ENCODE peak calls at places on chromosomes 2 and 18, in seven cellular contexts. M, Y, E, I, L, K and J are unnamed samples.

GRCh38 chr2:227821043-227821942 is 7.7 kb downstream of the CCL20 start:
- DNase-seq in K (no peak), M (no peak), L (no peak), Y (peak), I (no peak), E (no peak), J (no peak)

GRCh38 chr2:105409717-105410116 is 10.9 kb upstream of the FHL2 start:
- DNase-seq in M (peak), K (peak), I (peak), E (peak), Y (no peak), L (peak), J (peak)

GRCh38 chr2:8513601-8514273 is 168.1 kb upstream of the ID2 start:
- DNase-seq in E (no peak), I (no peak), K (no peak), Y (no peak), M (no peak), L (no peak), J (no peak)

GRCh38 chr2:46982356-46983064 is 66.9 kb upstream of the MCFD2 start:
- DNase-seq in I (no peak), E (no peak), M (no peak), Y (no peak), K (no peak), L (no peak), J (no peak)

GRCh38 chr2:122319551-122320132 is 564.2 kb downstream of the TSN start:
- DNase-seq in I (no peak), Y (no peak), L (peak), K (no peak), M (no peak), E (peak), J (no peak)

GRCh38 chr2:135202751-135203150 is 150.7 kb downstream of the RAB3GAP1 start:
- DNase-seq in E (peak), I (no peak), M (no peak), L (no peak), K (no peak), Y (no peak), J (no peak)

GRCh38 chr2:223464071-223464470 is 138.1 kb downstream of the SCG2 start:
- DNase-seq in Y (no peak), K (no peak), L (peak), M (no peak), E (peak), I (no peak), J (no peak)

GRCh38 chr18:26940744-26941398 is 75.4 kb upstream of the AQP4 start:
- DNase-seq in M (no peak), I (no peak), E (no peak), Y (no peak), L (no peak), K (no peak), J (no peak)

GRCh38 chr2:227856697-227857096 is 14.7 kb upstream of the DAW1 start:
- DNase-seq in I (no peak), E (no peak), K (no peak), Y (no peak), M (no peak), L (no peak), J (no peak)

GRCh38 chr18:74234326-74235171 is 57.2 kb downstream of the CYB5A start:
- DNase-seq in M (no peak), E (peak), Y (peak), L (peak), K (no peak), I (no peak), J (no peak)

GRCh38 chr2:26561918-26562810 is 79.0 kb downstream of the CIB4 start:
- DNase-seq in E (peak), L (peak), M (peak), I (peak), K (no peak), Y (peak), J (no peak)

GRCh38 chr2:203396667-203397066 is 68.5 kb downstream of the ABI2 start:
- DNase-seq in M (no peak), K (no peak), L (no peak), I (no peak), Y (no peak), E (peak), J (no peak)

GRCh38 chr2:215436705-215437570 is 1.1 kb upstream of the FN1 start:
- DNase-seq in I (no peak), E (peak), K (no peak), M (no peak), Y (no peak), L (peak), J (no peak)

GRCh38 chr2:228681426-228681825 is 499.9 kb upstream of the SPHKAP start:
- DNase-seq in L (peak), I (no peak), M (no peak), E (peak), K (no peak), Y (peak), J (no peak)

GRCh38 chr18:79429381-79429780 is 33.7 kb downstream of the NFATC1 start:
- DNase-seq in Y (no peak), L (no peak), K (no peak), E (no peak), M (no peak), I (no peak), J (no peak)

GRCh38 chr18:13605901-13606300 is 120.5 kb downstream of the FAM210A start:
- DNase-seq in K (no peak), Y (no peak), I (no peak), L (no peak), M (no peak), E (no peak), J (no peak)

GRCh38 chr2:218582085-218582484 is 13.4 kb downstream of the CNOT9 start:
- DNase-seq in M (no peak), I (no peak), L (peak), Y (no peak), K (no peak), E (peak), J (no peak)

GRCh38 chr2:128289439-128289838 is 29.2 kb downstream of the HS6ST1 start:
- DNase-seq in E (no peak), L (no peak), M (no peak), I (peak), K (no peak), Y (no peak), J (no peak)

GRCh38 chr18:76697441-76697901 is 124.9 kb upstream of the ZNF236 start:
- DNase-seq in I (no peak), K (no peak), M (peak), E (peak), L (peak), Y (peak), J (no peak)

GRCh38 chr2:102788880-102789250 is 27.0 kb downstream of the TMEM182 start:
- DNase-seq in M (no peak), I (peak), L (no peak), E (no peak), Y (no peak), K (no peak), J (no peak)

GRCh38 chr2:105777506-105778343 is 33.0 kb downstream of the NCK2 start:
- DNase-seq in M (no peak), E (no peak), L (no peak), I (no peak), Y (no peak), K (no peak), J (no peak)

GRCh38 chr2:9778012-9778411 is 65.3 kb upstream of the TAF1B start:
- DNase-seq in K (no peak), I (no peak), E (no peak), M (peak), L (peak), Y (peak), J (no peak)

GRCh38 chr2:150847578-150847977 is 360.1 kb upstream of the RND3 start:
- DNase-seq in Y (no peak), L (no peak), K (no peak), E (no peak), M (no peak), I (no peak), J (no peak)

GRCh38 chr2:16466133-16466820 is 199.4 kb downstream of the CYRIA start:
- DNase-seq in E (no peak), K (no peak), L (no peak), M (no peak), Y (no peak), I (no peak), J (no peak)

GRCh38 chr18:70154591-70155194 is 50.8 kb downstream of the RTTN start:
- DNase-seq in L (peak), E (peak), K (no peak), I (no peak), Y (no peak), M (no peak), J (no peak)

GRCh38 chr2:165698621-165698946 is 95.5 kb downstream of the GALNT3 start:
- DNase-seq in Y (peak), E (peak), M (no peak), K (no peak), L (peak), I (no peak), J (no peak)

GRCh38 chr2:23435250-23436035 is 50.5 kb downstream of the KLHL29 start:
- DNase-seq in E (no peak), Y (no peak), M (no peak), L (no peak), K (no peak), I (no peak), J (peak)

GRCh38 chr2:100878000-100878786 is 58.3 kb downstream of the NPAS2 start:
- DNase-seq in Y (no peak), K (no peak), E (peak), L (peak), M (peak), I (peak), J (no peak)
- H3K27ac ChIP-seq in Y (no peak), K (no peak), E (peak), L (no peak), M (no peak), I (peak), J (no peak)

GRCh38 chr2:157444643-157445040 is 753 bp upstream of the CYTIP start:
- DNase-seq in E (no peak), I (no peak), K (no peak), M (no peak), L (no peak), Y (no peak), J (no peak)
- H3K27ac ChIP-seq in E (no peak), I (no peak), K (no peak), M (no peak), L (no peak), Y (peak), J (no peak)

GRCh38 chr2:32061973-32062861 is 1.1 kb upstream of the SPAST start:
- DNase-seq in E (peak), M (peak), I (peak), Y (peak), L (peak), K (no peak), J (no peak)
- H3K27ac ChIP-seq in E (no peak), M (peak), I (peak), Y (no peak), L (peak), K (peak), J (peak)

GRCh38 chr2:99940963-99941362 is 201.4 kb downstream of the AFF3 start:
- DNase-seq in I (no peak), L (no peak), E (peak), K (no peak), Y (no peak), M (no peak), J (no peak)

GRCh38 chr2:99935662-99936061 is 206.7 kb downstream of the AFF3 start:
- DNase-seq in M (no peak), Y (no peak), I (no peak), E (no peak), L (no peak), K (no peak), J (no peak)

GRCh38 chr2:99938250-99938649 is 204.1 kb downstream of the AFF3 start:
- DNase-seq in K (no peak), L (no peak), M (no peak), I (no peak), Y (no peak), E (no peak), J (no peak)

GRCh38 chr2:99936065-99936464 is 206.3 kb downstream of the AFF3 start:
- DNase-seq in I (no peak), K (no peak), M (no peak), E (no peak), L (no peak), Y (no peak), J (no peak)

DNA sequence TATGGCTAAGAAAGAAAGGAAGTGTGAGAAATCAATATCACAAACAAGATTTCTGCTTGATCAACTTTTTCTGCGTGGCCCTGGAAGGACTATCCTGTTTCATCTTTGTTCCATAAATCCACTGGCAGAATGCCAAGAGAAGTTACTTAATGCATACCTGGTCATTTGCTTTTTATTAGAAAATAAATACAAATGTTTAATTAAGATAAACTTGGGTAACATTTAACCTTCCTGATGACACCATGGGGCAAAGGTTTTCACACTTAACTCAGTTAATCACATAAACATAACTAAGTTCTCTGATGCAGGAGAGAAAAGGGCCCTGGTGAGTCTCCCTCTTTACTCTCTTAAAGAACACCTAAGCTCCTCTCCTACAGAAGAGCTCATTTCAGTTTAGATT is 203.3 kb downstream of the AFF3 start:
- DNase-seq in L (peak), Y (peak), I (no peak), K (no peak), E (no peak), M (no peak), J (no peak)
- H3K27ac ChIP-seq in L (no peak), Y (no peak), I (no peak), K (no peak), E (no peak), M (no peak), J (no peak)

GRCh38 chr2:160581035-160581434 is 87.4 kb upstream of the RBMS1 start:
- DNase-seq in M (no peak), E (no peak), K (no peak), I (no peak), Y (no peak), L (peak), J (no peak)

GRCh38 chr2:160583823-160584537 is 90.4 kb upstream of the RBMS1 start:
- DNase-seq in Y (no peak), E (no peak), M (no peak), K (no peak), I (no peak), L (no peak), J (no peak)

GRCh38 chr2:160581448-160581847 is 87.8 kb upstream of the RBMS1 start:
- DNase-seq in L (no peak), E (no peak), K (no peak), Y (no peak), I (no peak), M (no peak), J (no peak)

GRCh38 chr2:160583162-160583522 is 89.5 kb upstream of the RBMS1 start:
- DNase-seq in M (no peak), E (peak), L (peak), I (no peak), Y (no peak), K (no peak), J (no peak)

GRCh38 chr2:160582481-160583161 is 89.0 kb upstream of the RBMS1 start:
- DNase-seq in L (peak), Y (no peak), K (no peak), I (no peak), E (peak), M (no peak), J (peak)
- H3K27ac ChIP-seq in L (peak), Y (no peak), K (no peak), I (peak), E (peak), M (peak), J (peak)